ENCODE peak calls at places on chromosomes 6 and 20, in four cellular contexts. O is breast epithelium, G is A549, F is AML-193. K is an unnamed sample.

GRCh38 chr6:166612471-166612881 is 14.6 kb downstream of the RPS6KA2 start:
- DNase-seq in O (no peak), G (no peak), F (no peak), K (no peak)

GRCh38 chr20:31595654-31596411 is 9.3 kb upstream of the ID1 start:
- DNase-seq in O (peak), G (peak), F (no peak), K (peak)

GRCh38 chr20:40821438-40821837 is 132.4 kb upstream of the MAFB start:
- DNase-seq in O (no peak), G (no peak), F (no peak), K (no peak)

GRCh38 chr6:53906103-53906502 is 111.3 kb downstream of the LRRC1 start:
- DNase-seq in O (no peak), G (no peak), F (no peak), K (no peak)

GRCh38 chr20:12975833-12976608 is 32.8 kb upstream of the SPTLC3 start:
- DNase-seq in O (no peak), G (no peak), F (no peak), K (no peak)

GRCh38 chr6:112145080-112145573 is 57.7 kb downstream of the FAM229B start:
- DNase-seq in O (no peak), G (no peak), F (no peak), K (no peak)

GRCh38 chr6:25042599-25042936 is 106.8 kb upstream of the RIPOR2 start:
- DNase-seq in O (no peak), G (no peak), F (no peak), K (no peak)

GRCh38 chr6:39214846-39215639 is 14.2 kb downstream of the KCNK5 start:
- DNase-seq in O (no peak), G (peak), F (no peak), K (no peak)

GRCh38 chr6:28349344-28349891 is 329 bp upstream of the ZKSCAN3 start:
- DNase-seq in O (no peak), G (no peak), F (no peak), K (no peak)

GRCh38 chr6:129750390-129750789 is 40.4 kb upstream of the ARHGAP18 start:
- DNase-seq in O (no peak), G (no peak), F (no peak), K (no peak)

GRCh38 chr6:114390176-114390575 is 47.4 kb upstream of the HS3ST5 start:
- DNase-seq in O (no peak), G (no peak), F (no peak), K (no peak)

GRCh38 chr20:25282796-25283195 is 34.9 kb downstream of the PYGB start:
- DNase-seq in O (peak), G (no peak), F (no peak), K (peak)

GRCh38 chr20:18628330-18628941 is 40.6 kb downstream of the DTD1 start:
- DNase-seq in O (peak), G (peak), F (no peak), K (no peak)

GRCh38 chr20:63094767-63095499 is 88.2 kb upstream of the BHLHE23 start:
- DNase-seq in O (peak), G (no peak), F (no peak), K (peak)

GRCh38 chr6:148761532-148761951 is 14.7 kb downstream of the UST start:
- DNase-seq in O (no peak), G (no peak), F (no peak), K (no peak)

GRCh38 chr6:52946301-52946700 is 36.8 kb upstream of the GSTA3 start:
- DNase-seq in O (no peak), G (no peak), F (no peak), K (no peak)

K was measured in ascending aorta.